ENCODE peak calls at places on chromosomes 5 and 9, in five cellular contexts. P is lung, F is AG04450, A is psoas muscle, C is PC-3. Q is an unnamed sample.

GRCh38 chr9:133604856-133605255 is 4.3 kb downstream of the FAM163B start:
- DNase-seq in P (no peak), F (no peak), A (no peak), C (no peak), Q (no peak)

GRCh38 chr9:133063159-133063499 is 1.3 kb downstream of the CEL start:
- DNase-seq in P (no peak), F (no peak), A (no peak), C (no peak), Q (no peak)

GRCh38 chr5:135012951-135013391 is 21.1 kb downstream of the PITX1 start:
- DNase-seq in P (no peak), F (no peak), A (no peak), C (no peak), Q (no peak)

GRCh38 chr9:26033346-26033745 is 355.1 kb upstream of the TUSC1 start:
- DNase-seq in P (no peak), F (no peak), A (no peak), C (no peak), Q (no peak)

GRCh38 chr5:136538534-136538933 is 173.2 kb upstream of the TRPC7 start:
- DNase-seq in P (no peak), F (no peak), A (no peak), C (peak), Q (no peak)

GRCh38 chr5:142441638-142442037 is 116.8 kb upstream of the SPRY4 start:
- DNase-seq in P (no peak), F (no peak), A (no peak), C (no peak), Q (peak)

GRCh38 chr9:137650779-137651178 is 32.0 kb downstream of the EHMT1 start:
- DNase-seq in P (no peak), F (no peak), A (no peak), C (no peak), Q (no peak)

GRCh38 chr9:129174724-129175514 is 3.1 kb downstream of the IER5L start:
- DNase-seq in P (peak), F (peak), A (peak), C (peak), Q (peak)

GRCh38 chr9:132585954-132586829 is 3.8 kb downstream of the BARHL1 start:
- DNase-seq in P (no peak), F (no peak), A (no peak), C (no peak), Q (no peak)

GRCh38 chr5:77379558-77380061 is 112.5 kb downstream of the WDR41 start:
- DNase-seq in P (no peak), F (no peak), A (no peak), C (no peak), Q (no peak)

GRCh38 chr9:35562895-35563746 is 41.9 kb upstream of the TESK1 start:
- DNase-seq in P (no peak), F (no peak), A (no peak), C (no peak), Q (peak)

GRCh38 chr5:151086905-151087360 is 6.1 kb upstream of the TNIP1 start:
- DNase-seq in P (no peak), F (no peak), A (no peak), C (no peak), Q (no peak)

GRCh38 chr5:173984218-173984617 is 4.8 kb upstream of the C5orf47 start:
- DNase-seq in P (no peak), F (no peak), A (no peak), C (peak), Q (peak)
- TF ChIP-seq CTCF in P (no peak), F (peak), A (peak), C (peak), Q (peak)

GRCh38 chr5:1445895-1446601 is 808 bp upstream of the SLC6A3 start:
- DNase-seq in P (no peak), F (no peak), A (peak), C (no peak), Q (peak)
- H3K4me3 ChIP-seq in P (no peak), F (no peak), A (no peak), C (no peak), Q (no peak)

GRCh38 chr9:124880501-124880900 is 18.6 kb downstream of the ARPC5L start:
- DNase-seq in P (no peak), F (no peak), A (no peak), C (no peak), Q (no peak)
- TF ChIP-seq CTCF in P (no peak), F (no peak), A (no peak), C (no peak), Q (no peak)

GRCh38 chr9:81497096-81497495 is 192.3 kb downstream of the TLE1 start:
- DNase-seq in P (no peak), F (no peak), A (no peak), C (no peak), Q (no peak)

GRCh38 chr9:81499571-81499970 is 189.8 kb downstream of the TLE1 start:
- DNase-seq in P (no peak), F (no peak), A (no peak), C (no peak), Q (no peak)

GRCh38 chr9:81498576-81498975 is 190.8 kb downstream of the TLE1 start:
- DNase-seq in P (no peak), F (no peak), A (no peak), C (no peak), Q (no peak)

DNA sequence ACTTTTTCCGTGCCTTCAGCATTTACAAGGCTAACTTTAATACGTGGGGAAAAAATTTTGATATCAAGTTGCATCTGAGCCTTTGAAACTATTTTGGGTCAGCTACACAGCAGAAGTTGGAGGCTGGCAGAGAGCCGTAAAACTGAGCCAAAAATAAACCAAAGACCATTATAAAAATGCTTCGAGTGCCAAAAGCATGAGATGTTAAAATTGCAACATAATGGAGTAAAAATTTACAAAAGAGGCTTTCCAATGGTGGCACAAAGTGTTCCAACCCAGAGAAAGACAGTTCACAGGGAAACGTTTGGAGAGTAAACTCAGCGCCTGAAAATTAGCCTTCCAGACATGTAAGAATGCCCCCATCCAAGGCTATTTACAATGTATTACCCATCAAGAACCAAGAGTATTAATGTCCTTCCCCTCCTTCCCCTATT is 190.3 kb downstream of the TLE1 start:
- DNase-seq in P (no peak), F (peak), A (no peak), C (peak), Q (peak)
- H3K4me3 ChIP-seq in P (no peak), F (no peak), A (peak), C (no peak), Q (no peak)

GRCh38 chr5:93622240-93622885 is 39.3 kb downstream of the NR2F1 start:
- DNase-seq in P (no peak), F (no peak), A (no peak), C (peak), Q (peak)
- TF ChIP-seq CTCF in P (no peak), F (no peak), A (no peak), C (no peak), Q (no peak)

Q was measured in choroid plexus epithelial cell.